ENCODE peak calls at places on chromosomes 1 and 21, in seven cellular contexts. K is mesendoderm, G is IMR-90, W is H9, P is trophoblast cell, A is H1, V is mesenchymal stem cell. B is an unnamed sample.

GRCh38 chr1:101567582-101568189 is 330.9 kb downstream of the S1PR1 start:
- DNase-seq in P (peak), G (peak), W (peak), K (peak), V (peak), A (peak), B (peak)

GRCh38 chr1:40712405-40712944 is 21.0 kb downstream of the NFYC start:
- DNase-seq in K (no peak), G (no peak), A (no peak), V (no peak), W (no peak), P (no peak), B (no peak)

GRCh38 chr1:193111641-193112090 is 6.5 kb upstream of the GLRX2 start:
- DNase-seq in K (peak), W (no peak), A (no peak), V (peak), P (peak), G (peak), B (no peak)

GRCh38 chr1:204611036-204611435 is 74.5 kb downstream of the LRRN2 start:
- DNase-seq in W (no peak), G (no peak), V (no peak), P (no peak), A (no peak), K (no peak), B (no peak)

GRCh38 chr1:170927955-170928850 is 7.1 kb upstream of the MROH9 start:
- DNase-seq in P (no peak), K (peak), W (no peak), V (no peak), G (no peak), A (no peak), B (no peak)

GRCh38 chr1:109239580-109240068 is 9.7 kb upstream of the CELSR2 start:
- DNase-seq in G (peak), K (peak), P (peak), W (peak), V (peak), A (peak), B (no peak)

GRCh38 chr1:229949500-229949899 is 117.5 kb upstream of the GALNT2 start:
- DNase-seq in G (no peak), K (no peak), P (no peak), V (no peak), W (no peak), A (no peak), B (no peak)

GRCh38 chr1:209873067-209873810 is 45.5 kb downstream of the UTP25 start:
- DNase-seq in K (no peak), A (no peak), P (no peak), W (no peak), G (peak), V (peak), B (no peak)

GRCh38 chr1:29162476-29163138 is 19.1 kb downstream of the SRSF4 start:
- DNase-seq in G (no peak), A (peak), K (no peak), W (no peak), V (no peak), P (no peak), B (no peak)

GRCh38 chr1:119659628-119660027 is 11.6 kb upstream of the ZNF697 start:
- DNase-seq in G (peak), W (peak), K (peak), P (no peak), V (peak), A (no peak), B (no peak)

GRCh38 chr1:59703226-59703917 is 111.4 kb upstream of the HOOK1 start:
- DNase-seq in K (no peak), P (no peak), A (no peak), V (peak), W (no peak), G (no peak), B (no peak)

GRCh38 chr1:203655656-203656055 is 29.0 kb downstream of the ATP2B4 start:
- DNase-seq in K (no peak), G (no peak), A (no peak), V (no peak), W (no peak), P (no peak), B (no peak)

GRCh38 chr1:38030596-38031512 is 15.7 kb downstream of the POU3F1 start:
- DNase-seq in V (no peak), W (no peak), A (no peak), G (no peak), P (no peak), K (no peak), B (no peak)

GRCh38 chr1:163440090-163440489 is 118.3 kb downstream of the NUF2 start:
- DNase-seq in A (no peak), K (no peak), P (no peak), V (no peak), W (no peak), G (no peak), B (no peak)

GRCh38 chr1:185813401-185813979 is 79.3 kb downstream of the HMCN1 start:
- DNase-seq in V (peak), A (no peak), K (peak), W (no peak), P (peak), G (peak), B (peak)

GRCh38 chr1:220927442-220927841 is 48.2 kb downstream of the HLX start:
- DNase-seq in P (no peak), G (no peak), W (no peak), V (no peak), K (peak), A (no peak), B (no peak)

GRCh38 chr1:93344886-93345632 is 648 bp upstream of the DR1 start:
- DNase-seq in P (peak), G (peak), K (peak), A (no peak), V (no peak), W (no peak), B (no peak)

GRCh38 chr21:27047331-27048314 is 80.7 kb upstream of the ADAMTS5 start:
- DNase-seq in K (no peak), V (peak), G (peak), W (no peak), A (no peak), P (peak), B (peak)

GRCh38 chr1:31745071-31745897 is 18.9 kb downstream of the ADGRB2 start:
- DNase-seq in K (peak), P (peak), G (peak), A (peak), V (peak), W (peak), B (no peak)

GRCh38 chr1:48930011-48930410 is 153.3 kb upstream of the BEND5 start:
- DNase-seq in A (no peak), P (no peak), W (no peak), K (no peak), V (no peak), G (no peak), B (no peak)

GRCh38 chr1:160837558-160838205 is 25.0 kb downstream of the CD244 start:
- DNase-seq in K (peak), P (peak), A (no peak), V (peak), W (no peak), G (no peak), B (peak)

GRCh38 chr1:92851729-92852128 is 19.9 kb downstream of the RPL5 start:
- DNase-seq in V (no peak), P (peak), K (no peak), W (no peak), A (no peak), G (no peak), B (no peak)

GRCh38 chr21:35811115-35811806 is 249.1 kb downstream of the SETD4 start:
- DNase-seq in A (no peak), W (peak), P (no peak), G (no peak), V (no peak), K (peak), B (no peak)

GRCh38 chr1:28737245-28738137 is 751 bp downstream of the YTHDF2 start:
- DNase-seq in K (peak), A (peak), V (peak), W (peak), P (peak), G (peak), B (peak)

GRCh38 chr1:1358433-1359201 is at the start of gene MXRA8:
- DNase-seq in W (peak), G (peak), P (peak), A (peak), K (peak), V (peak), B (no peak)

GRCh38 chr1:177334276-177334675 is 163.5 kb downstream of the BRINP2 start:
- DNase-seq in K (peak), G (no peak), A (no peak), P (peak), V (peak), W (no peak), B (no peak)

GRCh38 chr1:18794066-18794465 is 65.4 kb downstream of the TAS1R2 start:
- DNase-seq in G (no peak), W (no peak), P (no peak), A (no peak), K (no peak), V (no peak), B (no peak)

GRCh38 chr1:117000142-117000541 is 1.4 kb upstream of the CD101 start:
- DNase-seq in G (no peak), V (no peak), A (no peak), K (no peak), W (no peak), P (no peak), B (no peak)

GRCh38 chr1:27237112-27237511 is 2.7 kb downstream of the WDTC1 start:
- DNase-seq in A (no peak), W (no peak), V (no peak), G (no peak), K (no peak), P (no peak), B (no peak)

GRCh38 chr1:209485167-209485566 is 98.3 kb upstream of the CAMK1G start:
- DNase-seq in W (no peak), V (peak), P (no peak), A (no peak), K (no peak), G (peak), B (no peak)

GRCh38 chr21:40841524-40842196 is 5.3 kb downstream of the DSCAM start:
- DNase-seq in W (peak), V (no peak), G (no peak), K (peak), P (peak), A (peak), B (peak)

GRCh38 chr1:225818229-225818628 is 8.3 kb downstream of the EPHX1 start:
- DNase-seq in G (no peak), K (no peak), V (no peak), A (no peak), P (no peak), W (no peak), B (no peak)

GRCh38 chr1:225253784-225254183 is 174.1 kb downstream of the LBR start:
- DNase-seq in P (no peak), W (no peak), V (no peak), A (no peak), K (no peak), G (peak), B (no peak)

GRCh38 chr1:48499211-48499610 is 27.2 kb upstream of the SPATA6 start:
- DNase-seq in G (no peak), P (no peak), V (no peak), K (no peak), A (no peak), W (no peak), B (no peak)

DNA sequence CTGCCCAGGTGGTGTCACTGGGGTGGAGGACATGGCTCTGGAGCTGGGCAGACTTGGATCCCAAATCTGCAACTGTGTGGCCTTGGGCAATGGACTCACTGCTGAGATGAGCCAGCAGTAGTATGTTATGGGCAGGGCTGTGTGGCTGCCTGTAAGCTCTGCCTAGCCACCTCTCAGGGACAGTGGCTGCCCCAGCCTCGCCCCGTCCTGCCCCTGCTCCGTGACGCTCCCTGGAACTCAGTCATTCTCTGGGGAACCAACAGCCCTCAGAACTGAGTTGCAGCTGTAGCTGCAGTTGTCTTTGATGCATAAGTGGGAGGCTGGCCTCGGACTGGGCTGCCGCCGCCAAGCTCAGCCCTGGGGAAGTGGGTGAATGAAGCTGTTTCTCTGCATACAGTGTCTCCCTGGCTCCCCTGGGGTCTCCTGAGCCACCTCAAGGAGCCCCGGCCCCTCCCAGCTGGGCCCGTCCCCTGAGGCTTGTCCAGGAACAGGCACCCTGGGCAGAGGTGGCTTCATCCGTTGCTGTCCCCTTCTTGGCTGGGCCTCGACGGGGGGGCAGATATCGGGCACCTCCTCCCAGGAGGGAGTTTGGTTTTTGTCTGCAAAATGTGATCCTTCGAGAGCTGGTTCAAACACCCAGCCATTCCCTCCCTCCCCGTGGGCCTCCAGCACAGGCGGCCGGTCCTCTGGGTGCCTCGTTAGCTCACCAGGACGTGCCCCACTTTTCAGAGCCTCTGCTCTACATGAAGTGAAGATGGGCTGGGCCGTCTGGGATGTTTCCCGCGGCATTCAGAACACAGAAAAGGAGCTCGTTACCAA is 26.2 kb upstream of the PLCH2 start:
- DNase-seq in P (no peak), W (no peak), V (no peak), K (no peak), A (no peak), G (no peak), B (no peak)
- H3K23ac ChIP-seq in P (no peak), W (no peak), V (no peak), K (no peak), A (no peak), G (no peak), B (peak)

GRCh38 chr1:84827976-84828375 is 65.0 kb downstream of the LPAR3 start:
- DNase-seq in K (no peak), G (no peak), W (no peak), P (no peak), V (no peak), A (no peak), B (no peak)

GRCh38 chr1:84827566-84827965 is 65.4 kb downstream of the LPAR3 start:
- DNase-seq in K (no peak), W (no peak), V (no peak), G (no peak), A (no peak), P (no peak), B (no peak)

GRCh38 chr1:84833198-84833597 is 59.8 kb downstream of the LPAR3 start:
- DNase-seq in A (no peak), K (no peak), V (peak), W (no peak), P (peak), G (no peak), B (no peak)

GRCh38 chr1:84834419-84835064 is 58.5 kb downstream of the LPAR3 start:
- DNase-seq in G (peak), K (no peak), W (no peak), P (peak), A (no peak), V (no peak), B (no peak)

GRCh38 chr1:84830136-84830535 is 62.9 kb downstream of the LPAR3 start:
- DNase-seq in A (no peak), K (no peak), W (no peak), P (no peak), G (no peak), V (no peak), B (no peak)
- H4K8ac ChIP-seq in A (no peak), K (no peak), W (no peak), P (no peak), G (no peak), V (no peak), B (no peak)

GRCh38 chr1:100309863-100310262 is 42.4 kb upstream of the CDC14A start:
- DNase-seq in V (no peak), A (no peak), W (no peak), G (no peak), P (no peak), K (no peak), B (no peak)
- H3K23ac ChIP-seq in V (no peak), A (no peak), W (no peak), G (no peak), P (no peak), K (no peak), B (no peak)

DNA sequence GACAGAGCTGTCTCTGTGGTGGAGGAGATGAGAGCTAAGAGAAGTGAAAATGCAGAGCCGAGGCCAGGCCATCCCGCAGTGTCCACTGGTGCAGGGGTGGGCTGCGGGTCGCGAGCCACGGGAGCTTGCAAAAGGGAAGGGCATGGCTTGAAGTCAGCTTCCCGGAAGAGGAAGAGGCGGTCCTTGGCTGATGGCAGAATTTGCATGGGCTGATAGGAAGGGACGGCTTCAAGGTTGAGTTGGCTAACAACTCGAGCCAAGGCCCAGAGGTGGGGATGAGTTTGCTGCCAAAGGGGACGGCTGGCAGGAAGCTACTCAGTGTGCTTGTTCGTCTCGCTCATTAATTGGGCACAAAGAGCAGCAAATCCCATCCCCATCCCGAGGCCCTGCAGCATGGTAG is 329.7 kb upstream of the VAMP3 start:
- DNase-seq in G (no peak), W (no peak), A (no peak), P (no peak), K (no peak), V (no peak), B (no peak)
- H4K8ac ChIP-seq in G (no peak), W (no peak), A (no peak), P (no peak), K (no peak), V (no peak), B (no peak)

GRCh38 chr1:237677979-237678378 is 212.7 kb downstream of the ZP4 start:
- DNase-seq in G (peak), A (no peak), P (peak), K (peak), W (no peak), V (peak), B (no peak)
- H3K23ac ChIP-seq in G (no peak), A (no peak), P (no peak), K (no peak), W (no peak), V (no peak), B (no peak)

GRCh38 chr1:24503003-24503751 is 541 bp downstream of the RCAN3 start:
- DNase-seq in K (no peak), W (no peak), A (no peak), G (no peak), P (peak), V (peak), B (no peak)
- H4K8ac ChIP-seq in K (no peak), W (no peak), A (no peak), G (no peak), P (peak), V (peak), B (no peak)

DNA sequence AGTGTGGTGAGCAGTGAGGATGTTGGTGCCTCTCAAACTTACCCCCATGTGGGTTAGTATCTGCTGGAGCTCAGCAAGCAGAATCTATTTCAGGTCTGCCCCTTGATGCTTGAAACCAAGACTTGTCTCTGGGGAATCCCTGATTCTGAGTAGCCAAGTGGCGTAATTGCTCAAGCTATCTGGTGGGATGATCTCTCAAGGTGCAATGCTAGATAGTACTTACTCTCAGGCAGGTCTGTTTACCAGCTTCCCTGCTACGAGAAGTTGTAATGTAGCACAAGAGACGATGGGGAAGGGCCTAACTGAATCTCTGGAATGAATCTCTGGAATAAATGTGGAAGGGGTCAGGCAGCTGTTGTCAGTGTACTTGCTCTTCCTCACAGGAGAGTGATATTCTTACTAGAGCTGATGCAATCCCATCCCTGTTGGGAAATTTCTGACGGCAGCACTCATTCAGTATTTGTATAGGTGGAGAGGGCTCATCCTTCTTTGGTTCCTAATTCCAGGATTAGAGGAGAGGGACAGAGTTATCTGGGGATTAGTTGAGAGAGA is 65.4 kb downstream of the MACF1 start:
- DNase-seq in K (peak), P (peak), G (peak), V (peak), A (no peak), W (no peak), B (no peak)
- H3K23ac ChIP-seq in K (no peak), P (no peak), G (peak), V (no peak), A (no peak), W (no peak), B (no peak)

B was measured in neuronal stem cell.